ENCODE peak calls at places on chromosomes 2 and 18, in five cellular contexts. N, P, O, A and I are unnamed samples.
A peak's percentile ranks its signal among the peaks of the same experiment; 100 is the strongest.

GRCh38 chr2:196234672-196235071 is 63.3 kb upstream of the STK17B start:
- DNase-seq in O (peak; percentile 56), A (peak; percentile 93), P (peak; percentile 76), N (no peak), I (no peak)

GRCh38 chr18:55509631-55510372 is 78.2 kb downstream of the TCF4 start:
- DNase-seq in O (peak; percentile 16), N (no peak), A (peak; percentile 92), P (peak; percentile 95), I (no peak)

GRCh38 chr2:127541849-127542630 is 6.6 kb downstream of the MYO7B start:
- DNase-seq in N (no peak), O (no peak), P (no peak), A (no peak), I (no peak)

GRCh38 chr2:39524061-39524460 is 87.0 kb upstream of the MAP4K3 start:
- DNase-seq in N (no peak), O (no peak), A (no peak), P (no peak), I (no peak)

GRCh38 chr2:46339676-46340459 is 42.7 kb downstream of the EPAS1 start:
- DNase-seq in N (no peak), P (peak; percentile 73), O (peak; percentile 71), A (peak; percentile 81), I (no peak)

GRCh38 chr18:35334183-35334582 is 10.0 kb downstream of the ZNF24 start:
- DNase-seq in O (no peak), P (no peak), N (no peak), A (no peak), I (no peak)

GRCh38 chr18:5772706-5773105 is 122.6 kb downstream of the TMEM200C start:
- DNase-seq in A (no peak), N (no peak), O (no peak), P (no peak), I (no peak)

GRCh38 chr18:43570593-43570992 is 293.3 kb upstream of the SYT4 start:
- DNase-seq in N (no peak), P (no peak), A (no peak), O (no peak), I (no peak)

GRCh38 chr18:65725421-65726050 is 25.3 kb upstream of the CDH7 start:
- DNase-seq in A (peak; percentile 1), O (peak; percentile 19), N (peak; percentile 75), P (no peak), I (peak; percentile 17)

GRCh38 chr2:199739413-199740110 is 111.4 kb downstream of the FTCDNL1 start:
- DNase-seq in P (peak; percentile 52), N (peak; percentile 80), O (peak; percentile 83), A (peak; percentile 62), I (peak; percentile 68)

GRCh38 chr2:129797489-129798300 is 181.8 kb upstream of the RAB6C start:
- DNase-seq in O (no peak), A (no peak), N (no peak), P (no peak), I (no peak)

GRCh38 chr2:231100990-231101389 is 23.9 kb downstream of the HTR2B start:
- DNase-seq in O (no peak), P (no peak), N (no peak), A (no peak), I (no peak)

GRCh38 chr2:63038034-63038433 is 12.6 kb upstream of the OTX1 start:
- DNase-seq in O (no peak), A (no peak), P (no peak), N (no peak), I (no peak)

GRCh38 chr2:125584732-125585131 is 1071.2 kb upstream of the GYPC start:
- DNase-seq in O (no peak), N (no peak), P (no peak), A (no peak), I (no peak)

GRCh38 chr2:125582521-125582920 is 1073.4 kb upstream of the GYPC start:
- DNase-seq in O (no peak), N (no peak), P (no peak), A (no peak), I (no peak)

GRCh38 chr2:125581561-125581960 is 1074.4 kb upstream of the GYPC start:
- DNase-seq in N (no peak), O (no peak), P (no peak), A (no peak), I (no peak)
- H3K9me3 ChIP-seq in N (no peaks in the 10 kb centered on the region), O (no peaks in the 10 kb centered on the region), P (peaks cover 2% of the 10 kb centered on the region), A (no peaks in the 10 kb centered on the region), I (no peaks in the 10 kb centered on the region)

DNA sequence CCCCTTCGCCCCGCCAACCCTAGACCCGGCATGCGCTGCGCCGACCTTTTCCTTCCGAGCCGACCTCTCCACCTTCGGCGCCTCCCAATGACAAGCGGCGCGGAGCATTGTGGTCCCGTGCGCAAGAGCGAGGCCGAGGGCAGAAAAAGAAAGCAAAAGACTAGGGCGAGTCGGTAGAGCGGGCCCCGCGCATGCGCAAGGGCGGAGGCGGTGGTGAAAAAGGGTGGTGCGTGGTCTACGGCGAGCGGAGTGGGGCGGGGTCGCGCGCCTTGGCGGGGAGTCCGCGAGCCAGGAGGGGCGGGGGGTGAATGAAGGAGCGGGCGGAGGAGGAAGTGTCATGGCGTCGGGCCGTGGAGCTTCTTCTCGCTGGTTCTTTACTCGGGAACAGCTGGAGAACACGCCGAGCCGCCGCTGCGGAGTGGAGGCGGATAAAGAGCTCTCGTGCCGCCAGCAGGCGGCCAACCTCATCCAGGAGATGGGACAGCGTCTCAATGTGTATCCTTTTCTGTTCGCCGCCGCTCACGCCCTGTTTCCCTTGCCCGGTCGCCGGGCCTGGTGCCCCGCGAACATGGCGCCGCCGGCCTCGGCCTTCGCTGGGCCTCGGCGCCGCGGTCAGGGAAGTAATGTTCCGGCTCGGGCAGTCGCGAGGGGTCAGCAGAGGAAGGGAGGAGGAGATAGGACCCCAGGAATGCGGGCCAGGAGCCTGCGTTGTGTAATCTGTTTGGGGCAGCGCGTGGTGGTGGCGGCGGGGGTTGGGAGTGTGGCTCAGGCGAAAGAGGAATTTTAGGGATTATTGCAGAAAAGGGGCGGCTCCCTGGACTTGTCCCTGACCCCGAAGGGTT is at the start of gene CCNT2:
- DNase-seq in A (peak; percentile 99), O (peak; percentile 100), N (peak; percentile 99), P (peak; percentile 98), I (peak; percentile 98)
- H3K4ac ChIP-seq in A (peak within 1 kb of the TSS; percentile 100), O (peak within 1 kb of the TSS; percentile 87), N (peak within 1 kb of the TSS; percentile 52), P (peak within 1 kb of the TSS; percentile 94), I (peak within 1 kb of the TSS; percentile 93)

DNA sequence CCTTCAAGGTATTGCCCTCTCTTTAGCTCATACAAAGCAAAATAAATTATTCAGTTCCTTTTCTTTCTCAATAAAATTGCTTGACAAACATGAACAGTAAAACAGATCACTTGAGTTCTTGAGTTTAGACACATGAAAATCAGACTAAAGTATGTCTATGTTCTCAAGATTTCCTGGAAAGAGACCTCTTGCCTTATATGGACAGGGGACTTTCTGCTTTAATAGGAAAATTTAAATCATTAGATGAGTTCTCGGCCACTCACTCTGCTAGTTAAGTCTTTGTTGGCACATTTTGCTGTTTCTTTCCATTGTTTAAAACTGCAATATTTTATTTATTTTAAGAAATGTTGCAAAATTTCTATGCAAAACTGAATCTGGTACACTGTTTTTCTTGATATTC is 207.8 kb downstream of the RND3 start:
- DNase-seq in O (no peak), A (peak; percentile 60), P (no peak), N (no peak), I (no peak)
- H3K9me3 ChIP-seq in O (peaks cover 5% of the 10 kb centered on the region), A (peaks cover 19% of the 10 kb centered on the region), P (peaks cover 9% of the 10 kb centered on the region), N (peaks cover 21% of the 10 kb centered on the region), I (peaks cover 7% of the 10 kb centered on the region)

DNA sequence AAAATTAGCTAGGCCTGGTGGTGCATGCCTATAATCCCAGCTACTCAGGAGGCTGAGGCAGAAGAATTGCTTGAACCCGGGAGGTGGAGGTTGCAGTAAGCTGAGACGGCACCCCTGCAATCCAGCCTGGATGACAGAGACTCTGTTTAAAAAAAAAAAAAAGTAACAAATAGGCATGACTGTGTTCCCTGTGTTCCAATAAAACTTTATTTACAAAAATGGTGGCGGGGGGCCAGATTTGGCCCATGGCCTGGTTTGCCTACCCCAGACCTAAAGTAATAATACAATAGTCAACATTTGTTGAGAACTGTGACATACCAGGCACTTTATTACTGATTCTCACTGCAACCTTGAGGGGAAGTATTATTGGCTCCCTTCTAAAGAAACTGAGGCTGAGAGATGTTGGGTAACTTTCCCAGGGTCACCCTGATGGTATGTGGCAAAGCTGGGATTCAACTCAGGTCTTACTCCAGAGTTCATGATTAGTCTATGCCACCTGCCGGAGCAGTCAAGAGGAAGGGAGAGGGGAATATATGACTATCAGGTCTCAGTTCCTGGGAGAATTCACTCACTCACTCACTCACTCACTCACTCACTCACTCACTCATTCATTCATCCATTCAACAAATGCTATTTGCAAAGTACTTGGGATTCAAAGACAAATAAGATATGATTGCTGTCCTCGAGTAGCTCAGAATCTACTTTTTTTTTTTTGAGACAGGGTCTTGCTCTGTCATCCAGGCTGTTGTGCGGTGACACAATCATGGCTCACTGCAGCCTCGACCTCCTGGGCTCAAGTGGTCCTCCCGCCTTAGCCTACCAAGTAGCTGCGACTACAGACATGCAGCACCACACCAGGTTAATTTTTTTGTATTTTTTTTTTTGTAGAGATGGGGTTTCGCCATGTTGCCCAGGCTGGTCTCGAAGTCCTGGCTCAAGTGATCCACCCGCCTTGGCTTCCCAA is 14.3 kb upstream of the KCMF1 start:
- DNase-seq in O (no peak), A (no peak), N (no peak), P (no peak), I (no peak)
- H3K4ac ChIP-seq in O (no peak overlapping the region), A (no peak overlapping the region), N (no peak overlapping the region), P (peak overlapping the region; percentile 64), I (no peak overlapping the region)

GRCh38 chr2:220370764-220371163 is 743.3 kb downstream of the SLC4A3 start:
- DNase-seq in A (no peak), N (no peak), P (peak; percentile 34), O (no peak), I (no peak)
- H3K9me3 ChIP-seq in A (no peaks in the 10 kb centered on the region), N (no peaks in the 10 kb centered on the region), P (peaks cover 2% of the 10 kb centered on the region), O (no peaks in the 10 kb centered on the region), I (no peaks in the 10 kb centered on the region)